ENCODE peak calls at places on chromosomes 3 and 15, in eight cellular contexts. L is T-helper 1 cell; Y is effector memory CD4-positive, alpha-beta T cell; W is breast epithelium; U is iPS-NIHi11; X is chondrocyte; B is stimulated activated CD8-positive, alpha-beta memory T cell treated with anti-CD3 and anti-CD28 coated beads, Interleukin-2, amount 100 ng/mL, for 1 hour; R is putamen. I is an unnamed sample.

GRCh38 chr3:160106905-160107861 is 118.0 kb upstream of the C3orf80 start:
- DNase-seq in L (no peak), Y (no peak), W (no peak), U (no peak), X (no peak), B (no peak), R (no peak), I (no peak)

GRCh38 chr15:60419752-60420151 is 22.0 kb upstream of the ANXA2 start:
- DNase-seq in L (no peak), Y (no peak), W (no peak), U (no peak), X (no peak), B (no peak), R (no peak), I (no peak)

GRCh38 chr3:169283902-169284451 is 379.5 kb downstream of the MECOM start:
- DNase-seq in L (no peak), Y (no peak), W (no peak), U (no peak), X (no peak), B (no peak), R (no peak), I (no peak)

GRCh38 chr3:71721721-71722157 is 3.5 kb downstream of the EIF4E3 start:
- DNase-seq in L (no peak), Y (no peak), W (no peak), U (no peak), X (no peak), B (no peak), R (no peak), I (no peak)

GRCh38 chr3:40187945-40188344 is 121.6 kb upstream of the EIF1B start:
- DNase-seq in L (no peak), Y (no peak), W (no peak), U (no peak), X (no peak), B (no peak), R (no peak), I (no peak)

GRCh38 chr3:21892104-21892503 is 141.1 kb upstream of the ZNF385D start:
- DNase-seq in L (no peak), Y (no peak), W (no peak), U (no peak), X (no peak), B (no peak), R (no peak), I (no peak)

GRCh38 chr15:21270474-21270873 is 169.8 kb downstream of the POTEB3 start:
- DNase-seq in L (no peak), Y (no peak), W (no peak), U (no peak), X (peak; percentile 77), B (no peak), R (no peak), I (no peak)

GRCh38 chr3:70065666-70066253 is 66.2 kb downstream of the SAMMSON start:
- DNase-seq in L (no peak), Y (no peak), W (no peak), U (peak; percentile 42), X (no peak), B (no peak), R (no peak), I (no peak)

GRCh38 chr15:65690173-65690572 is 68.4 kb downstream of the SLC24A1 start:
- DNase-seq in L (no peak), Y (no peak), W (no peak), U (no peak), X (no peak), B (no peak), R (no peak), I (no peak)

GRCh38 chr3:61858054-61858453 is 296.7 kb downstream of the PTPRG start:
- DNase-seq in L (no peak), Y (no peak), W (no peak), U (no peak), X (no peak), B (no peak), R (no peak), I (no peak)

GRCh38 chr3:143168518-143169192 is 49.1 kb downstream of the CHST2 start:
- DNase-seq in L (no peak), Y (no peak), W (no peak), U (no peak), X (no peak), B (no peak), R (no peak), I (no peak)

GRCh38 chr3:24829632-24830229 is 335.1 kb upstream of the THRB start:
- DNase-seq in L (no peak), Y (no peak), W (no peak), U (peak; percentile 55), X (peak; percentile 83), B (no peak), R (no peak), I (no peak)

GRCh38 chr15:78139564-78139963 is 8.3 kb upstream of the CIB2 start:
- DNase-seq in L (no peak), Y (no peak), W (no peak), U (no peak), X (no peak), B (no peak), R (no peak), I (no peak)

GRCh38 chr15:23565395-23566069 is at the start of gene MKRN3:
- DNase-seq in L (peak; percentile 23), Y (peak; percentile 8), W (no peak), U (peak; percentile 34), X (no peak), B (no peak), R (peak; percentile 79), I (peak; percentile 25)

GRCh38 chr3:143731776-143732175 is 116.5 kb downstream of the SLC9A9 start:
- DNase-seq in L (no peak), Y (no peak), W (no peak), U (no peak), X (no peak), B (no peak), R (no peak), I (no peak)

GRCh38 chr3:108124337-108125150 is 33.7 kb upstream of the CD47 start:
- DNase-seq in L (peak; percentile 54), Y (peak; percentile 56), W (no peak), U (no peak), X (no peak), B (no peak), R (peak; percentile 46), I (peak; percentile 87)